ENCODE peak calls at places on chromosome 13, in six cellular contexts. Y is Karpas-422; B is amygdala; C is activated CD4-positive, alpha-beta T cell treated with anti-CD3 and anti-CD28 coated beads for 24 hours; E is heart left ventricle; J is Caki2. V is an unnamed sample.

GRCh38 chr13:92589955-92590354 is 636.7 kb upstream of the GPC6 start:
- DNase-seq in Y (no peak), B (no peak), C (no peak), E (no peak), J (no peak), V (no peak)

GRCh38 chr13:40662866-40663265 is 3.6 kb downstream of the FOXO1 start:
- DNase-seq in Y (no peak), B (no peak), C (no peak), E (no peak), J (no peak), V (no peak)

GRCh38 chr13:105336706-105337582 is 1198.5 kb downstream of the EFNB2 start:
- DNase-seq in Y (no peak), B (no peak), C (no peak), E (no peak), J (no peak), V (no peak)

GRCh38 chr13:99859178-99860177 is 112.1 kb downstream of the ZIC5 start:
- DNase-seq in Y (no peak), B (no peak), C (peak; percentile 62), E (no peak), J (no peak), V (peak; percentile 58)

GRCh38 chr13:94599877-94600276 is 1.8 kb upstream of the GPR180 start:
- DNase-seq in Y (no peak), B (no peak), C (no peak), E (no peak), J (no peak), V (no peak)

GRCh38 chr13:30581582-30581981 is 36.1 kb upstream of the USPL1 start:
- DNase-seq in Y (peak; percentile 78), B (no peak), C (no peak), E (no peak), J (no peak), V (peak; percentile 14)

GRCh38 chr13:111213964-111214726 is 99.0 kb downstream of the ARHGEF7 start:
- DNase-seq in Y (peak; percentile 62), B (no peak), C (no peak), E (no peak), J (no peak), V (peak; percentile 22)

GRCh38 chr13:60352644-60353043 is 44.4 kb upstream of the TDRD3 start:
- DNase-seq in Y (no peak), B (no peak), C (no peak), E (no peak), J (no peak), V (no peak)

GRCh38 chr13:31670831-31671617 is 68.3 kb upstream of the RXFP2 start:
- DNase-seq in Y (no peak), B (no peak), C (no peak), E (no peak), J (peak; percentile 1), V (no peak)

GRCh38 chr13:33205804-33206221 is 79.7 kb downstream of the STARD13 start:
- DNase-seq in Y (no peak), B (no peak), C (no peak), E (no peak), J (no peak), V (peak; percentile 40)

GRCh38 chr13:104580931-104581330 is 1514.7 kb upstream of the SLC10A2 start:
- DNase-seq in Y (no peak), B (no peak), C (no peak), E (no peak), J (no peak), V (no peak)

GRCh38 chr13:43785166-43785680 is 1.5 kb downstream of the ENOX1 start:
- DNase-seq in Y (no peak), B (no peak), C (no peak), E (no peak), J (no peak), V (peak; percentile 74)

GRCh38 chr13:76822691-76823267 is 63.4 kb downstream of the KCTD12 start:
- DNase-seq in Y (peak; percentile 67), B (no peak), C (no peak), E (no peak), J (peak; percentile 25), V (peak; percentile 46)

GRCh38 chr13:57557979-57558529 is 73.5 kb upstream of the PCDH17 start:
- DNase-seq in Y (peak; percentile 63), B (no peak), C (no peak), E (no peak), J (peak; percentile 2), V (peak; percentile 34)

GRCh38 chr13:36601186-36601585 is 72.6 kb upstream of the SERTM1 start:
- DNase-seq in Y (no peak), B (no peak), C (no peak), E (no peak), J (no peak), V (no peak)

GRCh38 chr13:76912476-76912875 is 26.3 kb upstream of the KCTD12 start:
- DNase-seq in Y (no peak), B (no peak), C (no peak), E (no peak), J (no peak), V (no peak)

GRCh38 chr13:42883771-42884170 is 102.4 kb downstream of the FAM216B start:
- DNase-seq in Y (peak; percentile 49), B (no peak), C (no peak), E (no peak), J (no peak), V (peak; percentile 81)